ENCODE peak calls at places on chromosomes 4 and X, in four cellular contexts. One of them, this sample, is unnamed.

GRCh38 chrX:153526801-153527599 is 9.6 kb downstream of the ATP2B3 start:
- DNase-seq in bronchial epithelial cell: no peak
- DNase-seq in fibroblast of mammary gland: no peak
- DNase-seq in GM13977: no peak
- DNase-seq in this sample: no peak

GRCh38 chrX:40062525-40063193 is 35.1 kb downstream of the BCOR start:
- DNase-seq in bronchial epithelial cell: peak
- DNase-seq in fibroblast of mammary gland: no peak
- DNase-seq in GM13977: no peak
- DNase-seq in this sample: no peak

GRCh38 chr4:96936886-96937285 is 1097.0 kb downstream of the PDHA2 start:
- DNase-seq in bronchial epithelial cell: no peak
- DNase-seq in fibroblast of mammary gland: no peak
- DNase-seq in GM13977: no peak
- DNase-seq in this sample: no peak

GRCh38 chr4:67250497-67250896 is 294.8 kb downstream of the CENPC start:
- DNase-seq in bronchial epithelial cell: no peak
- DNase-seq in fibroblast of mammary gland: no peak
- DNase-seq in GM13977: no peak
- DNase-seq in this sample: no peak

GRCh38 chr4:55865228-55865806 is 11.9 kb downstream of the EXOC1 start:
- DNase-seq in bronchial epithelial cell: peak
- DNase-seq in fibroblast of mammary gland: peak
- DNase-seq in GM13977: no peak
- DNase-seq in this sample: no peak

GRCh38 chrX:126552313-126553022 is at the start of gene DCAF12L1:
- DNase-seq in bronchial epithelial cell: no peak
- DNase-seq in fibroblast of mammary gland: no peak
- DNase-seq in GM13977: no peak
- DNase-seq in this sample: no peak

GRCh38 chr4:140856692-140857091 is 100.5 kb upstream of the TBC1D9 start:
- DNase-seq in bronchial epithelial cell: peak
- DNase-seq in fibroblast of mammary gland: peak
- DNase-seq in GM13977: no peak
- DNase-seq in this sample: no peak

GRCh38 chrX:23292979-23293651 is 41.5 kb upstream of the PTCHD1 start:
- DNase-seq in bronchial epithelial cell: peak
- DNase-seq in fibroblast of mammary gland: no peak
- DNase-seq in GM13977: no peak
- DNase-seq in this sample: no peak

GRCh38 chrX:138018145-138018799 is 452.3 kb downstream of the ZIC3 start:
- DNase-seq in bronchial epithelial cell: no peak
- DNase-seq in fibroblast of mammary gland: no peak
- DNase-seq in GM13977: no peak
- DNase-seq in this sample: no peak

GRCh38 chr4:166981847-166982246 is 252.4 kb downstream of the SPOCK3 start:
- DNase-seq in bronchial epithelial cell: no peak
- DNase-seq in fibroblast of mammary gland: no peak
- DNase-seq in GM13977: no peak
- DNase-seq in this sample: no peak

GRCh38 chr4:14862881-14863280 is 139.4 kb upstream of the CPEB2 start:
- DNase-seq in bronchial epithelial cell: no peak
- DNase-seq in fibroblast of mammary gland: no peak
- DNase-seq in GM13977: no peak
- DNase-seq in this sample: no peak

GRCh38 chr4:101074326-101074725 is 273.0 kb downstream of the PPP3CA start:
- DNase-seq in bronchial epithelial cell: no peak
- DNase-seq in fibroblast of mammary gland: no peak
- DNase-seq in GM13977: no peak
- DNase-seq in this sample: no peak

GRCh38 chr4:31328921-31329320 is 608.8 kb downstream of the PCDH7 start:
- DNase-seq in bronchial epithelial cell: no peak
- DNase-seq in fibroblast of mammary gland: no peak
- DNase-seq in GM13977: no peak
- DNase-seq in this sample: no peak

GRCh38 chr4:139603576-139604387 is 47.8 kb upstream of the SETD7 start:
- DNase-seq in bronchial epithelial cell: peak
- DNase-seq in fibroblast of mammary gland: peak
- DNase-seq in GM13977: peak
- DNase-seq in this sample: peak

GRCh38 chr4:61373901-61374611 is 173.9 kb downstream of the ADGRL3 start:
- DNase-seq in bronchial epithelial cell: peak
- DNase-seq in fibroblast of mammary gland: peak
- DNase-seq in GM13977: no peak
- DNase-seq in this sample: no peak

GRCh38 chr4:31108762-31109161 is 388.6 kb downstream of the PCDH7 start:
- DNase-seq in bronchial epithelial cell: no peak
- DNase-seq in fibroblast of mammary gland: no peak
- DNase-seq in GM13977: no peak
- DNase-seq in this sample: no peak

GRCh38 chr4:76569695-76570094 is 134.7 kb downstream of the SHROOM3 start:
- DNase-seq in bronchial epithelial cell: no peak
- DNase-seq in fibroblast of mammary gland: peak
- DNase-seq in GM13977: no peak
- DNase-seq in this sample: no peak

GRCh38 chr4:675036-675804 is 878 bp downstream of the MYL5 start:
- DNase-seq in bronchial epithelial cell: no peak
- DNase-seq in fibroblast of mammary gland: no peak
- DNase-seq in GM13977: no peak
- DNase-seq in this sample: no peak

GRCh38 chrX:79146552-79147390 is 2.3 kb downstream of the GPR174 start:
- DNase-seq in bronchial epithelial cell: no peak
- DNase-seq in fibroblast of mammary gland: no peak
- DNase-seq in GM13977: no peak
- DNase-seq in this sample: no peak

GRCh38 chr4:145177906-145178538 is 2.4 kb downstream of the OTUD4 start:
- DNase-seq in bronchial epithelial cell: peak
- DNase-seq in fibroblast of mammary gland: peak
- DNase-seq in GM13977: no peak
- DNase-seq in this sample: no peak

GRCh38 chr4:135368826-135369225 is 1167.2 kb upstream of the PABPC4L start:
- DNase-seq in bronchial epithelial cell: no peak
- DNase-seq in fibroblast of mammary gland: no peak
- DNase-seq in GM13977: no peak
- DNase-seq in this sample: no peak

GRCh38 chrX:18676050-18676449 is 4.1 kb upstream of the RS1 start:
- DNase-seq in bronchial epithelial cell: no peak
- DNase-seq in fibroblast of mammary gland: no peak
- DNase-seq in GM13977: no peak
- DNase-seq in this sample: no peak

GRCh38 chr4:122992111-122992510 is 69.7 kb upstream of the NUDT6 start:
- DNase-seq in bronchial epithelial cell: peak
- DNase-seq in fibroblast of mammary gland: peak
- DNase-seq in GM13977: no peak
- DNase-seq in this sample: no peak

GRCh38 chr4:15003891-15004700 is 1.8 kb downstream of the CPEB2 start:
- DNase-seq in bronchial epithelial cell: peak
- DNase-seq in fibroblast of mammary gland: no peak
- DNase-seq in GM13977: peak
- DNase-seq in this sample: peak

GRCh38 chr4:14070289-14070880 is 442.9 kb upstream of the BOD1L1 start:
- DNase-seq in bronchial epithelial cell: no peak
- DNase-seq in fibroblast of mammary gland: no peak
- DNase-seq in GM13977: no peak
- DNase-seq in this sample: no peak

GRCh38 chr4:148540622-148541326 is 98.6 kb upstream of the NR3C2 start:
- DNase-seq in bronchial epithelial cell: no peak
- DNase-seq in fibroblast of mammary gland: no peak
- DNase-seq in GM13977: no peak
- DNase-seq in this sample: no peak

GRCh38 chr4:147056951-147057630 is 111.4 kb upstream of the TTC29 start:
- DNase-seq in bronchial epithelial cell: peak
- DNase-seq in fibroblast of mammary gland: peak
- DNase-seq in GM13977: no peak
- DNase-seq in this sample: no peak

GRCh38 chr4:109912706-109913621 is at the start of gene EGF:
- DNase-seq in bronchial epithelial cell: peak
- DNase-seq in fibroblast of mammary gland: peak
- DNase-seq in GM13977: no peak
- DNase-seq in this sample: no peak

GRCh38 chrX:51144828-51145442 is 187.7 kb upstream of the NUDT10 start:
- DNase-seq in bronchial epithelial cell: peak
- DNase-seq in fibroblast of mammary gland: peak
- DNase-seq in GM13977: peak
- DNase-seq in this sample: peak

GRCh38 chrX:136879001-136879667 is 1.4 kb downstream of the RBMX start:
- DNase-seq in bronchial epithelial cell: no peak
- DNase-seq in fibroblast of mammary gland: peak
- DNase-seq in GM13977: no peak
- DNase-seq in this sample: no peak

DNA sequence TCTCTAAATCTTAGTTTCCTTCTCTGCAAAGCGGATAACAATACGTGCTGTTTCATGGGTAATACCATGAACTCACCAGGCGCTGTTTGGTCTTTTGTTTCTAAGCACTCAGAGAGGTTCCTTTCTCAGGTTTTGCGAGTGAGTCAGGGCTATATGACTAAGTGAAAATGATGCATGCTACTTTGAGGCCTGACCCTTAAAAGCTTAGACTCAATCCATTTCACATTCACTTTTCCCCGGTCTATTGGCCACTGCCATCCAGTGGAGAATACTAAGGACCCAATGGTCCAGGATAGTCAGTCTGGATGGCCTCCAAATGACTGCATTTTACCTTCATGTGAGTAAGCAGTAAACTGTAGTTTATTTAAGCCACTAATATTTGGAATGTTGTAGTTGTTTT is 400.8 kb upstream of the SLIT2 start:
- DNase-seq in bronchial epithelial cell: peak
- DNase-seq in fibroblast of mammary gland: peak
- DNase-seq in GM13977: no peak
- DNase-seq in this sample: no peak
- TF ChIP-seq CTCF in bronchial epithelial cell: no peak
- TF ChIP-seq CTCF in fibroblast of mammary gland: peak
- TF ChIP-seq CTCF in GM13977: no peak
- TF ChIP-seq CTCF in this sample: no peak

GRCh38 chrX:135112743-135113142 is 7.6 kb downstream of the ETDB start:
- DNase-seq in bronchial epithelial cell: no peak
- DNase-seq in fibroblast of mammary gland: no peak
- DNase-seq in GM13977: no peak
- DNase-seq in this sample: no peak

GRCh38 chrX:135114392-135114791 is 5.9 kb downstream of the ETDB start:
- DNase-seq in bronchial epithelial cell: no peak
- DNase-seq in fibroblast of mammary gland: no peak
- DNase-seq in GM13977: peak
- DNase-seq in this sample: peak

DNA sequence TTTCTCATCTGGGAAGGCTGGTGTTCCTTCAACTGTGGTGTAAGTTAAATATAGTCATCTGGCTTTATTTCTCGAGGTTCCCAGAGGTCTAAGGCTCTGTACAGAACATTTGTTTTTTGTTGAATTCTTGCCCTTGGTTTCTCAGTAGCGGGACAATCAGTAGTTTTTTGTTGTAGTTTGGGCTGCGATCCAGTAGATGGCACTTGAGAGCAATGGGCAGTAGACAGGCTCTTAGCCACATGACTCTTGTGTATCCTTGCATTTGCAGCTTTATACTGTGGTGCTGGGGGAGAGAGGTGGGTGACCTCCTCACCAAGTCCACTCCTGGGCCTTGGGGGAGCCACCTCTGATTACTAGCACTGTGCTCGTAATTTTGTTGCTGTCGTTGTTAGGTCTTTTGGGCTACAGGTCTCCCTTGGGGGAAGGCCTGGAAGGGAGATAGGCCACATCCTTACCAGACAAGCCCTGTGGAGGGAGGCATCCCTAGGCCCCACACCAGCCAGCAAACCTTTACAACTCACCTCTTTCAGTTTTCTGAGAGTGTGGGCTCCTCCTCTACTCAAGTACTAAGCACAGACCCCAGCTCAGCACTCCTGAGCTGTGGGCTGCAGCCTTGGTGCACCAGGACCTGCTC is 8.1 kb downstream of the ETDB start:
- DNase-seq in bronchial epithelial cell: peak
- DNase-seq in fibroblast of mammary gland: peak
- DNase-seq in GM13977: no peak
- DNase-seq in this sample: no peak
- TF ChIP-seq CTCF in bronchial epithelial cell: peak
- TF ChIP-seq CTCF in fibroblast of mammary gland: peak
- TF ChIP-seq CTCF in GM13977: peak
- TF ChIP-seq CTCF in this sample: peak

GRCh38 chrX:15930585-15930984 is 76.0 kb upstream of the AP1S2 start:
- DNase-seq in bronchial epithelial cell: peak
- DNase-seq in fibroblast of mammary gland: peak
- DNase-seq in GM13977: peak
- DNase-seq in this sample: peak
- TF ChIP-seq CTCF in bronchial epithelial cell: peak
- TF ChIP-seq CTCF in fibroblast of mammary gland: peak
- TF ChIP-seq CTCF in GM13977: peak
- TF ChIP-seq CTCF in this sample: no peak

GRCh38 chrX:80223922-80224579 is 196.2 kb upstream of the TENT5D start:
- DNase-seq in bronchial epithelial cell: no peak
- DNase-seq in fibroblast of mammary gland: no peak
- DNase-seq in GM13977: no peak
- DNase-seq in this sample: no peak
- TF ChIP-seq CTCF in bronchial epithelial cell: no peak
- TF ChIP-seq CTCF in fibroblast of mammary gland: no peak
- TF ChIP-seq CTCF in GM13977: no peak
- TF ChIP-seq CTCF in this sample: no peak

DNA sequence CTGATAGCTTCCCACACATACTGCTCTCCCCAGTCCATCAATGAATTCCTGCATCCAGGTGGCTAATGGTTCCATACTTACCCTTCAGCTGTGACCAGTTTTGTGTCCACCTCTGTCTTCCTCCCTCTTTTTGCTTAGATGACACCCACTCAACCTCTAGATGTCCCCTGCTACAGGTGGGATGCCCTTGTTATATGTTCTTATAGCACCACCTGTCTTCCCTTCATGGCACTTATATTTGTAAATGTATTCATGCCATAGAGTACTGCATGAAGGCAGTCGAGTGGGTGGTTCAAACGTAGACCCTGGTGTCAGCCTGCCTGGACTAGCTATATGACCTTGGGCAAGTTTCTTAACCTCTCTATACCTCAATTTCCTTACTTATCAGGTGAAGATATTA is 6.5 kb upstream of the USP46 start:
- DNase-seq in bronchial epithelial cell: peak
- DNase-seq in fibroblast of mammary gland: no peak
- DNase-seq in GM13977: peak
- DNase-seq in this sample: peak
- TF ChIP-seq CTCF in bronchial epithelial cell: peak
- TF ChIP-seq CTCF in fibroblast of mammary gland: peak
- TF ChIP-seq CTCF in GM13977: peak
- TF ChIP-seq CTCF in this sample: peak

DNA sequence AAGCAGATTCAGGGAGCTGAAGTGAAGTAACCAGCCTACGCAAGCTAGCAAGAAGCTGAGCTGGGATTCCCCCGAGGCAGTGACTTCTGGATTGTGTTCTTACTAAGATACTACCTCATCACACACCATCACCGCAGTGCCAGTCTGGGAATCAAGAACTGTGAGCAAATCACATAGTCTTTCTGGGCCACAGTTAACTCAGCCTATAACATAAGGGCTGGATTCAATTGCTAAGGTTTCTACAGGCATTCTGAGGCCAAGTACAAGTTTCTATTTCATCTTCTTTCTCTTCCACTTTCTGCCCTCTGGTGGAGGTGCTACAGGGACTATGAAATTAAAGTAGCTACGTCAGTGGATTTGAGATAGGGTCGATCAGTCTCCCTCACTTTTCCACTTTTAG is 1.4 kb upstream of the CORIN start:
- DNase-seq in bronchial epithelial cell: no peak
- DNase-seq in fibroblast of mammary gland: peak
- DNase-seq in GM13977: peak
- DNase-seq in this sample: peak
- TF ChIP-seq CTCF in bronchial epithelial cell: peak
- TF ChIP-seq CTCF in fibroblast of mammary gland: peak
- TF ChIP-seq CTCF in GM13977: peak
- TF ChIP-seq CTCF in this sample: peak

This sample was measured in GM13976.